ENCODE peak calls at places on chromosomes 6 and 20, in four cellular contexts. One of them, this sample, is unnamed.

GRCh38 chr6:36722879-36723278 is 25.3 kb downstream of the RAB44 start:
- DNase-seq in EH: no peak
- DNase-seq in psoas muscle: peak
- DNase-seq in ELR: no peak
- DNase-seq in this sample: no peak

GRCh38 chr6:142374965-142375733 is 73.3 kb downstream of the ADGRG6 start:
- DNase-seq in EH: peak
- DNase-seq in psoas muscle: no peak
- DNase-seq in ELR: peak
- DNase-seq in this sample: peak

GRCh38 chr6:36655073-36655847 is 23.3 kb upstream of the CDKN1A start:
- DNase-seq in EH: no peak
- DNase-seq in psoas muscle: no peak
- DNase-seq in ELR: no peak
- DNase-seq in this sample: no peak

GRCh38 chr6:130694617-130695016 is 132.6 kb upstream of the SMLR1 start:
- DNase-seq in EH: peak
- DNase-seq in psoas muscle: no peak
- DNase-seq in ELR: peak
- DNase-seq in this sample: no peak

GRCh38 chr20:13904766-13905165 is 85.6 kb downstream of the SEL1L2 start:
- DNase-seq in EH: no peak
- DNase-seq in psoas muscle: no peak
- DNase-seq in ELR: no peak
- DNase-seq in this sample: no peak

GRCh38 chr6:34692280-34692679 is 4.3 kb downstream of the ILRUN start:
- DNase-seq in EH: no peak
- DNase-seq in psoas muscle: no peak
- DNase-seq in ELR: no peak
- DNase-seq in this sample: no peak

GRCh38 chr20:14333734-14334133 is 3.7 kb downstream of the FLRT3 start:
- DNase-seq in EH: no peak
- DNase-seq in psoas muscle: no peak
- DNase-seq in ELR: no peak
- DNase-seq in this sample: no peak

GRCh38 chr6:45310118-45310788 is 17.9 kb upstream of the RUNX2 start:
- DNase-seq in EH: peak
- DNase-seq in psoas muscle: no peak
- DNase-seq in ELR: no peak
- DNase-seq in this sample: no peak

GRCh38 chr6:168718821-168719475 is 278.0 kb downstream of the SMOC2 start:
- DNase-seq in EH: no peak
- DNase-seq in psoas muscle: no peak
- DNase-seq in ELR: no peak
- DNase-seq in this sample: no peak

GRCh38 chr6:136822051-136822378 is 377 bp upstream of the PEX7 start:
- DNase-seq in EH: no peak
- DNase-seq in psoas muscle: no peak
- DNase-seq in ELR: peak
- DNase-seq in this sample: peak

GRCh38 chr20:8094415-8094818 is 37.6 kb upstream of the PLCB1 start:
- DNase-seq in EH: peak
- DNase-seq in psoas muscle: peak
- DNase-seq in ELR: no peak
- DNase-seq in this sample: peak

GRCh38 chr6:145332001-145332400 is 403.3 kb downstream of the EPM2A start:
- DNase-seq in EH: no peak
- DNase-seq in psoas muscle: no peak
- DNase-seq in ELR: no peak
- DNase-seq in this sample: no peak

GRCh38 chr6:161459008-161459407 is 185.1 kb upstream of the AGPAT4 start:
- DNase-seq in EH: no peak
- DNase-seq in psoas muscle: no peak
- DNase-seq in ELR: no peak
- DNase-seq in this sample: no peak

GRCh38 chr6:170084166-170084730 is 206.6 kb downstream of the DLL1 start:
- DNase-seq in EH: no peak
- DNase-seq in psoas muscle: no peak
- DNase-seq in ELR: no peak
- DNase-seq in this sample: no peak

GRCh38 chr20:58225490-58226200 is 2.8 kb downstream of the ANKRD60 start:
- DNase-seq in EH: no peak
- DNase-seq in psoas muscle: no peak
- DNase-seq in ELR: no peak
- DNase-seq in this sample: no peak

GRCh38 chr20:19875746-19876145 is 117.7 kb downstream of the RIN2 start:
- DNase-seq in EH: peak
- DNase-seq in psoas muscle: no peak
- DNase-seq in ELR: no peak
- DNase-seq in this sample: no peak

GRCh38 chr6:31769684-31770371 is 7.3 kb downstream of the VWA7 start:
- DNase-seq in EH: peak
- DNase-seq in psoas muscle: peak
- DNase-seq in ELR: peak
- DNase-seq in this sample: peak

GRCh38 chr6:7129784-7130569 is 22.2 kb downstream of the RREB1 start:
- DNase-seq in EH: peak
- DNase-seq in psoas muscle: peak
- DNase-seq in ELR: peak
- DNase-seq in this sample: no peak

This sample was measured in choroid plexus epithelial cell.